ENCODE peak calls at places on chromosomes 11 and 22, in nine cellular contexts. W, B, D, C, J, Y, I, Z and A are unnamed samples.

GRCh38 chr11:110196241-110196754 is 100.1 kb downstream of the RDX start:
- DNase-seq in W (no peak), B (peak), D (no peak), C (no peak), J (no peak), Y (no peak), I (peak), Z (no peak), A (no peak)

GRCh38 chr22:46737105-46737975 is 712 bp downstream of the CERK start:
- DNase-seq in W (peak), B (peak), D (no peak), C (peak), J (peak), Y (no peak), I (peak), Z (peak), A (peak)

GRCh38 chr11:46112961-46113617 is 8.2 kb downstream of the PHF21A start:
- DNase-seq in W (peak), B (peak), D (peak), C (no peak), J (peak), Y (peak), I (peak), Z (peak), A (peak)

GRCh38 chr22:20805972-20806471 is 32.1 kb downstream of the SERPIND1 start:
- DNase-seq in W (no peak), B (no peak), D (no peak), C (no peak), J (no peak), Y (no peak), I (peak), Z (no peak), A (no peak)

GRCh38 chr22:44329179-44329796 is 16.5 kb upstream of the SHISAL1 start:
- DNase-seq in W (peak), B (no peak), D (peak), C (no peak), J (no peak), Y (no peak), I (no peak), Z (no peak), A (peak)

GRCh38 chr11:116691779-116692178 is 81.0 kb downstream of the BUD13 start:
- DNase-seq in W (peak), B (peak), D (peak), C (peak), J (no peak), Y (peak), I (peak), Z (no peak), A (peak)

GRCh38 chr11:6828103-6828502 is 17.4 kb upstream of the OR10A5 start:
- DNase-seq in W (no peak), B (no peak), D (no peak), C (no peak), J (no peak), Y (no peak), I (no peak), Z (no peak), A (no peak)

GRCh38 chr11:65789230-65790103 is 2.6 kb downstream of the OVOL1 start:
- DNase-seq in W (no peak), B (no peak), D (no peak), C (no peak), J (no peak), Y (no peak), I (no peak), Z (no peak), A (no peak)

GRCh38 chr11:66934971-66935779 is 23.0 kb downstream of the PC start:
- DNase-seq in W (no peak), B (peak), D (no peak), C (no peak), J (no peak), Y (no peak), I (peak), Z (no peak), A (no peak)

GRCh38 chr22:35312198-35313059 is 12.7 kb downstream of the TOM1 start:
- DNase-seq in W (no peak), B (peak), D (no peak), C (no peak), J (peak), Y (no peak), I (peak), Z (no peak), A (peak)

GRCh38 chr22:45503816-45504702 is 1.4 kb downstream of the FBLN1 start:
- DNase-seq in W (peak), B (peak), D (no peak), C (peak), J (no peak), Y (peak), I (peak), Z (no peak), A (no peak)

GRCh38 chr11:31974737-31975136 is 116.1 kb upstream of the RCN1 start:
- DNase-seq in W (no peak), B (peak), D (no peak), C (peak), J (no peak), Y (no peak), I (peak), Z (no peak), A (no peak)

GRCh38 chr11:96424693-96425092 is 34.9 kb downstream of the JRKL start:
- DNase-seq in W (no peak), B (peak), D (no peak), C (no peak), J (no peak), Y (no peak), I (peak), Z (no peak), A (no peak)

GRCh38 chr11:128568166-128568778 is 19.1 kb downstream of the ETS1 start:
- DNase-seq in W (no peak), B (no peak), D (no peak), C (no peak), J (no peak), Y (no peak), I (no peak), Z (no peak), A (no peak)

GRCh38 chr11:128835741-128836410 is 31.2 kb downstream of the KCNJ1 start:
- DNase-seq in W (no peak), B (no peak), D (no peak), C (no peak), J (no peak), Y (no peak), I (peak), Z (no peak), A (no peak)

GRCh38 chr11:65041206-65042035 is at the start of gene SAC3D1:
- DNase-seq in W (peak), B (no peak), D (no peak), C (peak), J (peak), Y (peak), I (peak), Z (peak), A (no peak)

GRCh38 chr11:133253570-133253969 is 278.7 kb downstream of the OPCML start:
- DNase-seq in W (no peak), B (no peak), D (no peak), C (no peak), J (no peak), Y (no peak), I (no peak), Z (no peak), A (no peak)

GRCh38 chr11:127844843-127845242 is 742.5 kb downstream of the ETS1 start:
- DNase-seq in W (no peak), B (no peak), D (no peak), C (peak), J (no peak), Y (peak), I (no peak), Z (no peak), A (no peak)

GRCh38 chr11:112113539-112114457 is 27.1 kb downstream of the SDHD start:
- DNase-seq in W (peak), B (peak), D (peak), C (peak), J (no peak), Y (peak), I (peak), Z (peak), A (peak)

GRCh38 chr11:103851166-103851651 is 185.2 kb upstream of the DDI1 start:
- DNase-seq in W (no peak), B (peak), D (no peak), C (no peak), J (no peak), Y (no peak), I (peak), Z (no peak), A (no peak)

GRCh38 chr11:20203836-20204235 is 43.6 kb upstream of the DBX1 start:
- DNase-seq in W (no peak), B (no peak), D (no peak), C (no peak), J (no peak), Y (no peak), I (no peak), Z (no peak), A (no peak)

GRCh38 chr22:28560005-28560742 is 119.5 kb downstream of the TTC28 start:
- DNase-seq in W (no peak), B (peak), D (no peak), C (no peak), J (no peak), Y (no peak), I (peak), Z (no peak), A (no peak)

GRCh38 chr22:22558972-22559603 is at the start of gene PRAME:
- DNase-seq in W (peak), B (no peak), D (no peak), C (peak), J (peak), Y (peak), I (peak), Z (peak), A (peak)

GRCh38 chr22:26444777-26445176 is 15.7 kb downstream of the ASPHD2 start:
- DNase-seq in W (no peak), B (no peak), D (no peak), C (no peak), J (no peak), Y (no peak), I (no peak), Z (no peak), A (no peak)

GRCh38 chr11:116219171-116219635 is 553.6 kb downstream of the BUD13 start:
- DNase-seq in W (no peak), B (no peak), D (no peak), C (no peak), J (no peak), Y (no peak), I (no peak), Z (no peak), A (no peak)

GRCh38 chr11:37512156-37512780 is 914.2 kb upstream of the RAG2 start:
- DNase-seq in W (no peak), B (no peak), D (no peak), C (no peak), J (no peak), Y (no peak), I (peak), Z (no peak), A (no peak)